ENCODE peak calls at places on chromosomes 6 and 20, in eight cellular contexts. One of them, this sample, is unnamed.

GRCh38 chr6:87366899-87367298 is 22.3 kb downstream of the C6orf163 start:
- DNase-seq in GM18507: no peak
- DNase-seq in SK-N-DZ: no peak
- DNase-seq in activated T-cell treated with anti-CD3 and anti-CD28 coated beads for 48 hours: no peak
- DNase-seq in H9: no peak
- DNase-seq in NAMALWA: no peak
- DNase-seq in smooth muscle cell of the brain vasculature: no peak
- DNase-seq in bronchial epithelial cell: no peak
- DNase-seq in this sample: no peak

GRCh38 chr6:120996340-120996739 is 337.9 kb downstream of the TBC1D32 start:
- DNase-seq in NAMALWA: no peak
- DNase-seq in smooth muscle cell of the brain vasculature: no peak
- DNase-seq in SK-N-DZ: no peak
- DNase-seq in GM18507: no peak
- DNase-seq in H9: no peak
- DNase-seq in bronchial epithelial cell: no peak
- DNase-seq in activated T-cell treated with anti-CD3 and anti-CD28 coated beads for 48 hours: no peak
- DNase-seq in this sample: no peak

GRCh38 chr6:24982231-24982630 is 46.5 kb upstream of the RIPOR2 start:
- DNase-seq in GM18507: no peak
- DNase-seq in activated T-cell treated with anti-CD3 and anti-CD28 coated beads for 48 hours: no peak
- DNase-seq in NAMALWA: no peak
- DNase-seq in smooth muscle cell of the brain vasculature: no peak
- DNase-seq in bronchial epithelial cell: peak; percentile 53
- DNase-seq in H9: no peak
- DNase-seq in SK-N-DZ: no peak
- DNase-seq in this sample: no peak

GRCh38 chr6:32883789-32884188 is 29.8 kb downstream of the PSMB9 start:
- DNase-seq in bronchial epithelial cell: peak; percentile 48
- DNase-seq in H9: no peak
- DNase-seq in smooth muscle cell of the brain vasculature: no peak
- DNase-seq in activated T-cell treated with anti-CD3 and anti-CD28 coated beads for 48 hours: no peak
- DNase-seq in GM18507: no peak
- DNase-seq in NAMALWA: no peak
- DNase-seq in SK-N-DZ: no peak
- DNase-seq in this sample: peak; percentile 8

GRCh38 chr20:20466341-20466879 is 98.5 kb downstream of the INSM1 start:
- DNase-seq in SK-N-DZ: no peak
- DNase-seq in bronchial epithelial cell: no peak
- DNase-seq in activated T-cell treated with anti-CD3 and anti-CD28 coated beads for 48 hours: no peak
- DNase-seq in smooth muscle cell of the brain vasculature: no peak
- DNase-seq in GM18507: peak; percentile 46
- DNase-seq in H9: no peak
- DNase-seq in NAMALWA: peak; percentile 66
- DNase-seq in this sample: no peak

GRCh38 chr20:35883778-35884540 is 70.3 kb downstream of the SCAND1 start:
- DNase-seq in H9: peak; percentile 76
- DNase-seq in SK-N-DZ: peak; percentile 85
- DNase-seq in bronchial epithelial cell: peak; percentile 100
- DNase-seq in NAMALWA: peak; percentile 82
- DNase-seq in activated T-cell treated with anti-CD3 and anti-CD28 coated beads for 48 hours: peak; percentile 25
- DNase-seq in smooth muscle cell of the brain vasculature: peak; percentile 62
- DNase-seq in GM18507: peak; percentile 23
- DNase-seq in this sample: peak; percentile 90

GRCh38 chr20:34316191-34316814 is 13.1 kb upstream of the AHCY start:
- DNase-seq in activated T-cell treated with anti-CD3 and anti-CD28 coated beads for 48 hours: no peak
- DNase-seq in bronchial epithelial cell: peak; percentile 85
- DNase-seq in smooth muscle cell of the brain vasculature: no peak
- DNase-seq in SK-N-DZ: no peak
- DNase-seq in GM18507: no peak
- DNase-seq in NAMALWA: no peak
- DNase-seq in H9: no peak
- DNase-seq in this sample: no peak

GRCh38 chr6:166242888-166243287 is 65.3 kb downstream of the PRR18 start:
- DNase-seq in H9: no peak
- DNase-seq in GM18507: no peak
- DNase-seq in activated T-cell treated with anti-CD3 and anti-CD28 coated beads for 48 hours: no peak
- DNase-seq in SK-N-DZ: no peak
- DNase-seq in bronchial epithelial cell: no peak
- DNase-seq in smooth muscle cell of the brain vasculature: no peak
- DNase-seq in NAMALWA: no peak
- DNase-seq in this sample: no peak

GRCh38 chr20:40175296-40175695 is 513.7 kb downstream of the MAFB start:
- DNase-seq in GM18507: no peak
- DNase-seq in H9: no peak
- DNase-seq in smooth muscle cell of the brain vasculature: no peak
- DNase-seq in bronchial epithelial cell: no peak
- DNase-seq in NAMALWA: no peak
- DNase-seq in SK-N-DZ: no peak
- DNase-seq in activated T-cell treated with anti-CD3 and anti-CD28 coated beads for 48 hours: no peak
- DNase-seq in this sample: no peak

GRCh38 chr20:10177326-10177725 is 41.3 kb upstream of the SNAP25 start:
- DNase-seq in smooth muscle cell of the brain vasculature: no peak
- DNase-seq in H9: no peak
- DNase-seq in NAMALWA: no peak
- DNase-seq in GM18507: no peak
- DNase-seq in SK-N-DZ: no peak
- DNase-seq in activated T-cell treated with anti-CD3 and anti-CD28 coated beads for 48 hours: no peak
- DNase-seq in bronchial epithelial cell: no peak
- DNase-seq in this sample: no peak

GRCh38 chr20:37270586-37271420 is 9.2 kb upstream of the GHRH start:
- DNase-seq in SK-N-DZ: no peak
- DNase-seq in activated T-cell treated with anti-CD3 and anti-CD28 coated beads for 48 hours: no peak
- DNase-seq in NAMALWA: peak; percentile 24
- DNase-seq in smooth muscle cell of the brain vasculature: no peak
- DNase-seq in bronchial epithelial cell: no peak
- DNase-seq in H9: no peak
- DNase-seq in GM18507: no peak
- DNase-seq in this sample: no peak

GRCh38 chr20:733806-734205 is 34.5 kb downstream of the SLC52A3 start:
- DNase-seq in bronchial epithelial cell: no peak
- DNase-seq in activated T-cell treated with anti-CD3 and anti-CD28 coated beads for 48 hours: no peak
- DNase-seq in SK-N-DZ: peak; percentile 70
- DNase-seq in GM18507: no peak
- DNase-seq in NAMALWA: no peak
- DNase-seq in H9: no peak
- DNase-seq in smooth muscle cell of the brain vasculature: no peak
- DNase-seq in this sample: no peak

GRCh38 chr20:48684501-48685041 is 143.2 kb downstream of the PREX1 start:
- DNase-seq in bronchial epithelial cell: no peak
- DNase-seq in GM18507: no peak
- DNase-seq in activated T-cell treated with anti-CD3 and anti-CD28 coated beads for 48 hours: no peak
- DNase-seq in H9: no peak
- DNase-seq in smooth muscle cell of the brain vasculature: no peak
- DNase-seq in SK-N-DZ: no peak
- DNase-seq in NAMALWA: no peak
- DNase-seq in this sample: peak; percentile 70

GRCh38 chr20:9454781-9455180 is 59.6 kb upstream of the LAMP5 start:
- DNase-seq in smooth muscle cell of the brain vasculature: no peak
- DNase-seq in GM18507: no peak
- DNase-seq in NAMALWA: no peak
- DNase-seq in activated T-cell treated with anti-CD3 and anti-CD28 coated beads for 48 hours: no peak
- DNase-seq in SK-N-DZ: no peak
- DNase-seq in H9: no peak
- DNase-seq in bronchial epithelial cell: peak; percentile 12
- DNase-seq in this sample: no peak

GRCh38 chr20:35342154-35342769 is 50.0 kb upstream of the FAM83C start:
- DNase-seq in SK-N-DZ: no peak
- DNase-seq in NAMALWA: peak; percentile 11
- DNase-seq in smooth muscle cell of the brain vasculature: no peak
- DNase-seq in GM18507: no peak
- DNase-seq in H9: peak; percentile 49
- DNase-seq in bronchial epithelial cell: no peak
- DNase-seq in activated T-cell treated with anti-CD3 and anti-CD28 coated beads for 48 hours: no peak
- DNase-seq in this sample: peak; percentile 78

GRCh38 chr6:2611092-2611491 is 139.6 kb downstream of the MYLK4 start:
- DNase-seq in bronchial epithelial cell: peak; percentile 53
- DNase-seq in activated T-cell treated with anti-CD3 and anti-CD28 coated beads for 48 hours: no peak
- DNase-seq in GM18507: no peak
- DNase-seq in NAMALWA: no peak
- DNase-seq in H9: no peak
- DNase-seq in SK-N-DZ: no peak
- DNase-seq in smooth muscle cell of the brain vasculature: no peak
- DNase-seq in this sample: no peak

GRCh38 chr6:5905431-5906339 is 101.0 kb downstream of the NRN1 start:
- DNase-seq in GM18507: no peak
- DNase-seq in NAMALWA: no peak
- DNase-seq in H9: no peak
- DNase-seq in smooth muscle cell of the brain vasculature: peak; percentile 7
- DNase-seq in SK-N-DZ: no peak
- DNase-seq in bronchial epithelial cell: peak; percentile 51
- DNase-seq in activated T-cell treated with anti-CD3 and anti-CD28 coated beads for 48 hours: no peak
- DNase-seq in this sample: no peak

GRCh38 chr20:2816583-2817340 is 598 bp downstream of the TMEM239 start:
- DNase-seq in H9: peak; percentile 74
- DNase-seq in activated T-cell treated with anti-CD3 and anti-CD28 coated beads for 48 hours: no peak
- DNase-seq in NAMALWA: peak; percentile 16
- DNase-seq in bronchial epithelial cell: no peak
- DNase-seq in SK-N-DZ: no peak
- DNase-seq in smooth muscle cell of the brain vasculature: no peak
- DNase-seq in GM18507: no peak
- DNase-seq in this sample: no peak

GRCh38 chr6:82416346-82416745 is 52.7 kb downstream of the TPBG start:
- DNase-seq in SK-N-DZ: no peak
- DNase-seq in NAMALWA: no peak
- DNase-seq in bronchial epithelial cell: no peak
- DNase-seq in H9: no peak
- DNase-seq in GM18507: no peak
- DNase-seq in smooth muscle cell of the brain vasculature: no peak
- DNase-seq in activated T-cell treated with anti-CD3 and anti-CD28 coated beads for 48 hours: no peak
- DNase-seq in this sample: no peak

GRCh38 chr6:39137235-39137634 is 22.2 kb upstream of the SAYSD1 start:
- DNase-seq in NAMALWA: peak; percentile 53
- DNase-seq in H9: peak; percentile 59
- DNase-seq in SK-N-DZ: no peak
- DNase-seq in bronchial epithelial cell: peak; percentile 43
- DNase-seq in GM18507: no peak
- DNase-seq in activated T-cell treated with anti-CD3 and anti-CD28 coated beads for 48 hours: no peak
- DNase-seq in smooth muscle cell of the brain vasculature: no peak
- DNase-seq in this sample: peak; percentile 81

GRCh38 chr20:7695622-7696021 is 244.6 kb downstream of the HAO1 start:
- DNase-seq in NAMALWA: no peak
- DNase-seq in H9: no peak
- DNase-seq in bronchial epithelial cell: peak; percentile 15
- DNase-seq in smooth muscle cell of the brain vasculature: no peak
- DNase-seq in activated T-cell treated with anti-CD3 and anti-CD28 coated beads for 48 hours: no peak
- DNase-seq in GM18507: no peak
- DNase-seq in SK-N-DZ: no peak
- DNase-seq in this sample: no peak

GRCh38 chr6:42118162-42119001 is 24.0 kb downstream of the C6orf132 start:
- DNase-seq in smooth muscle cell of the brain vasculature: no peak
- DNase-seq in bronchial epithelial cell: peak; percentile 47
- DNase-seq in GM18507: no peak
- DNase-seq in activated T-cell treated with anti-CD3 and anti-CD28 coated beads for 48 hours: no peak
- DNase-seq in NAMALWA: no peak
- DNase-seq in H9: no peak
- DNase-seq in SK-N-DZ: no peak
- DNase-seq in this sample: no peak

GRCh38 chr6:107871981-107872380 is 47.9 kb upstream of the SCML4 start:
- DNase-seq in NAMALWA: no peak
- DNase-seq in bronchial epithelial cell: no peak
- DNase-seq in GM18507: no peak
- DNase-seq in smooth muscle cell of the brain vasculature: no peak
- DNase-seq in SK-N-DZ: no peak
- DNase-seq in activated T-cell treated with anti-CD3 and anti-CD28 coated beads for 48 hours: no peak
- DNase-seq in H9: no peak
- DNase-seq in this sample: no peak

GRCh38 chr6:145669627-145670034 is 65.7 kb downstream of the EPM2A start:
- DNase-seq in bronchial epithelial cell: peak; percentile 59
- DNase-seq in H9: no peak
- DNase-seq in SK-N-DZ: peak; percentile 17
- DNase-seq in GM18507: no peak
- DNase-seq in NAMALWA: no peak
- DNase-seq in activated T-cell treated with anti-CD3 and anti-CD28 coated beads for 48 hours: no peak
- DNase-seq in smooth muscle cell of the brain vasculature: peak; percentile 10
- DNase-seq in this sample: no peak

GRCh38 chr6:166601956-166602355 is 15.5 kb upstream of the RAMACL start:
- DNase-seq in smooth muscle cell of the brain vasculature: no peak
- DNase-seq in GM18507: no peak
- DNase-seq in bronchial epithelial cell: no peak
- DNase-seq in H9: no peak
- DNase-seq in SK-N-DZ: no peak
- DNase-seq in NAMALWA: no peak
- DNase-seq in activated T-cell treated with anti-CD3 and anti-CD28 coated beads for 48 hours: no peak
- DNase-seq in this sample: no peak

GRCh38 chr6:132188865-132189264 is 212.4 kb downstream of the MOXD1 start:
- DNase-seq in SK-N-DZ: no peak
- DNase-seq in H9: no peak
- DNase-seq in NAMALWA: no peak
- DNase-seq in activated T-cell treated with anti-CD3 and anti-CD28 coated beads for 48 hours: no peak
- DNase-seq in bronchial epithelial cell: peak; percentile 67
- DNase-seq in smooth muscle cell of the brain vasculature: no peak
- DNase-seq in GM18507: no peak
- DNase-seq in this sample: no peak

GRCh38 chr6:6824381-6824780 is 235.9 kb downstream of the LY86 start:
- DNase-seq in activated T-cell treated with anti-CD3 and anti-CD28 coated beads for 48 hours: no peak
- DNase-seq in smooth muscle cell of the brain vasculature: no peak
- DNase-seq in H9: no peak
- DNase-seq in bronchial epithelial cell: no peak
- DNase-seq in NAMALWA: no peak
- DNase-seq in GM18507: no peak
- DNase-seq in SK-N-DZ: no peak
- DNase-seq in this sample: no peak

GRCh38 chr6:87139236-87139635 is 16.1 kb upstream of the ZNF292 start:
- DNase-seq in H9: no peak
- DNase-seq in bronchial epithelial cell: peak; percentile 55
- DNase-seq in GM18507: peak; percentile 37
- DNase-seq in smooth muscle cell of the brain vasculature: no peak
- DNase-seq in NAMALWA: peak; percentile 72
- DNase-seq in SK-N-DZ: peak; percentile 34
- DNase-seq in activated T-cell treated with anti-CD3 and anti-CD28 coated beads for 48 hours: no peak
- DNase-seq in this sample: peak; percentile 54

GRCh38 chr20:4441871-4442270 is 279.8 kb upstream of the PRND start:
- DNase-seq in bronchial epithelial cell: no peak
- DNase-seq in smooth muscle cell of the brain vasculature: no peak
- DNase-seq in GM18507: no peak
- DNase-seq in H9: no peak
- DNase-seq in NAMALWA: no peak
- DNase-seq in SK-N-DZ: no peak
- DNase-seq in activated T-cell treated with anti-CD3 and anti-CD28 coated beads for 48 hours: no peak
- DNase-seq in this sample: no peak

GRCh38 chr20:15760217-15760567 is 813.1 kb downstream of the KIF16B start:
- DNase-seq in NAMALWA: no peak
- DNase-seq in smooth muscle cell of the brain vasculature: no peak
- DNase-seq in GM18507: no peak
- DNase-seq in SK-N-DZ: peak; percentile 77
- DNase-seq in bronchial epithelial cell: no peak
- DNase-seq in H9: no peak
- DNase-seq in activated T-cell treated with anti-CD3 and anti-CD28 coated beads for 48 hours: no peak
- DNase-seq in this sample: no peak

GRCh38 chr6:24506814-24507520 is 12.2 kb downstream of the ALDH5A1 start:
- DNase-seq in H9: no peak
- DNase-seq in activated T-cell treated with anti-CD3 and anti-CD28 coated beads for 48 hours: no peak
- DNase-seq in smooth muscle cell of the brain vasculature: no peak
- DNase-seq in SK-N-DZ: no peak
- DNase-seq in GM18507: no peak
- DNase-seq in bronchial epithelial cell: no peak
- DNase-seq in NAMALWA: no peak
- DNase-seq in this sample: no peak

GRCh38 chr20:32004963-32005362 is 5.3 kb upstream of the CCM2L start:
- DNase-seq in NAMALWA: peak; percentile 54
- DNase-seq in H9: no peak
- DNase-seq in activated T-cell treated with anti-CD3 and anti-CD28 coated beads for 48 hours: no peak
- DNase-seq in GM18507: no peak
- DNase-seq in smooth muscle cell of the brain vasculature: no peak
- DNase-seq in SK-N-DZ: no peak
- DNase-seq in bronchial epithelial cell: peak; percentile 15
- DNase-seq in this sample: peak; percentile 39

GRCh38 chr6:68689910-68690309 is 54.8 kb downstream of the ADGRB3 start:
- DNase-seq in GM18507: no peak
- DNase-seq in H9: no peak
- DNase-seq in activated T-cell treated with anti-CD3 and anti-CD28 coated beads for 48 hours: no peak
- DNase-seq in bronchial epithelial cell: no peak
- DNase-seq in SK-N-DZ: no peak
- DNase-seq in smooth muscle cell of the brain vasculature: no peak
- DNase-seq in NAMALWA: no peak
- DNase-seq in this sample: no peak

GRCh38 chr20:34709044-34709835 is 5.1 kb downstream of the TP53INP2 start:
- DNase-seq in GM18507: peak; percentile 56
- DNase-seq in activated T-cell treated with anti-CD3 and anti-CD28 coated beads for 48 hours: peak; percentile 80
- DNase-seq in smooth muscle cell of the brain vasculature: no peak
- DNase-seq in bronchial epithelial cell: peak; percentile 55
- DNase-seq in H9: peak; percentile 85
- DNase-seq in NAMALWA: peak; percentile 87
- DNase-seq in SK-N-DZ: peak; percentile 93
- DNase-seq in this sample: peak; percentile 72

This sample was measured in mesendoderm.